ENCODE peak calls at places on chromosomes 3 and 15, in seven cellular contexts. One of them, this sample, is unnamed.

GRCh38 chr15:80151576-80151975 is 1.2 kb upstream of the FAH start:
- DNase-seq in stimulated activated CD8-positive, alpha-beta memory T cell treated with anti-CD3 and anti-CD28 coated beads, Interleukin-15, amount 100 ng/mL, for 4 hours: no peak
- DNase-seq in H9: no peak
- DNase-seq in iPS-NIHi11: no peak
- DNase-seq in kidney glomerular epithelial cell: no peak
- DNase-seq in NCI-H2227 treated with DMSO at 0.1 percent for 48 hours: no peak
- DNase-seq in upper lobe of right lung: no peak
- DNase-seq in this sample: no peak

GRCh38 chr15:91473894-91474293 is 373.8 kb downstream of the SV2B start:
- DNase-seq in stimulated activated CD8-positive, alpha-beta memory T cell treated with anti-CD3 and anti-CD28 coated beads, Interleukin-15, amount 100 ng/mL, for 4 hours: no peak
- DNase-seq in H9: no peak
- DNase-seq in iPS-NIHi11: no peak
- DNase-seq in kidney glomerular epithelial cell: no peak
- DNase-seq in NCI-H2227 treated with DMSO at 0.1 percent for 48 hours: no peak
- DNase-seq in upper lobe of right lung: no peak
- DNase-seq in this sample: no peak

GRCh38 chr15:50064674-50065073 is 54.4 kb downstream of the ATP8B4 start:
- DNase-seq in stimulated activated CD8-positive, alpha-beta memory T cell treated with anti-CD3 and anti-CD28 coated beads, Interleukin-15, amount 100 ng/mL, for 4 hours: no peak
- DNase-seq in H9: no peak
- DNase-seq in iPS-NIHi11: no peak
- DNase-seq in kidney glomerular epithelial cell: no peak
- DNase-seq in NCI-H2227 treated with DMSO at 0.1 percent for 48 hours: no peak
- DNase-seq in upper lobe of right lung: no peak
- DNase-seq in this sample: no peak

GRCh38 chr3:157113832-157114505 is 46.0 kb downstream of the CCNL1 start:
- DNase-seq in stimulated activated CD8-positive, alpha-beta memory T cell treated with anti-CD3 and anti-CD28 coated beads, Interleukin-15, amount 100 ng/mL, for 4 hours: no peak
- DNase-seq in H9: no peak
- DNase-seq in iPS-NIHi11: no peak
- DNase-seq in kidney glomerular epithelial cell: no peak
- DNase-seq in NCI-H2227 treated with DMSO at 0.1 percent for 48 hours: no peak
- DNase-seq in upper lobe of right lung: no peak
- DNase-seq in this sample: no peak

GRCh38 chr15:40493089-40493840 is 22.5 kb downstream of the CHST14 start:
- DNase-seq in stimulated activated CD8-positive, alpha-beta memory T cell treated with anti-CD3 and anti-CD28 coated beads, Interleukin-15, amount 100 ng/mL, for 4 hours: no peak
- DNase-seq in H9: no peak
- DNase-seq in iPS-NIHi11: no peak
- DNase-seq in kidney glomerular epithelial cell: no peak
- DNase-seq in NCI-H2227 treated with DMSO at 0.1 percent for 48 hours: no peak
- DNase-seq in upper lobe of right lung: no peak
- DNase-seq in this sample: no peak

GRCh38 chr15:30991301-30992072 is at the start of gene MTMR10:
- DNase-seq in stimulated activated CD8-positive, alpha-beta memory T cell treated with anti-CD3 and anti-CD28 coated beads, Interleukin-15, amount 100 ng/mL, for 4 hours: peak; percentile 57
- DNase-seq in H9: peak; percentile 79
- DNase-seq in iPS-NIHi11: peak; percentile 95
- DNase-seq in kidney glomerular epithelial cell: peak; percentile 63
- DNase-seq in NCI-H2227 treated with DMSO at 0.1 percent for 48 hours: peak; percentile 40
- DNase-seq in upper lobe of right lung: peak; percentile 93
- DNase-seq in this sample: peak; percentile 82

GRCh38 chr3:4981160-4981687 is 2.0 kb downstream of the BHLHE40 start:
- DNase-seq in stimulated activated CD8-positive, alpha-beta memory T cell treated with anti-CD3 and anti-CD28 coated beads, Interleukin-15, amount 100 ng/mL, for 4 hours: no peak
- DNase-seq in H9: no peak
- DNase-seq in iPS-NIHi11: no peak
- DNase-seq in kidney glomerular epithelial cell: peak; percentile 36
- DNase-seq in NCI-H2227 treated with DMSO at 0.1 percent for 48 hours: no peak
- DNase-seq in upper lobe of right lung: no peak
- DNase-seq in this sample: no peak

GRCh38 chr15:59438891-59439290 is 905 bp downstream of the FAM81A start:
- DNase-seq in stimulated activated CD8-positive, alpha-beta memory T cell treated with anti-CD3 and anti-CD28 coated beads, Interleukin-15, amount 100 ng/mL, for 4 hours: no peak
- DNase-seq in H9: no peak
- DNase-seq in iPS-NIHi11: no peak
- DNase-seq in kidney glomerular epithelial cell: no peak
- DNase-seq in NCI-H2227 treated with DMSO at 0.1 percent for 48 hours: peak; percentile 52
- DNase-seq in upper lobe of right lung: no peak
- DNase-seq in this sample: no peak

GRCh38 chr15:99409560-99409959 is 156.2 kb upstream of the MEF2A start:
- DNase-seq in stimulated activated CD8-positive, alpha-beta memory T cell treated with anti-CD3 and anti-CD28 coated beads, Interleukin-15, amount 100 ng/mL, for 4 hours: no peak
- DNase-seq in H9: no peak
- DNase-seq in iPS-NIHi11: no peak
- DNase-seq in kidney glomerular epithelial cell: no peak
- DNase-seq in NCI-H2227 treated with DMSO at 0.1 percent for 48 hours: no peak
- DNase-seq in upper lobe of right lung: peak; percentile 41
- DNase-seq in this sample: no peak

GRCh38 chr15:40807888-40808194 is 568 bp upstream of the DNAJC17 start:
- DNase-seq in stimulated activated CD8-positive, alpha-beta memory T cell treated with anti-CD3 and anti-CD28 coated beads, Interleukin-15, amount 100 ng/mL, for 4 hours: no peak
- DNase-seq in H9: no peak
- DNase-seq in iPS-NIHi11: no peak
- DNase-seq in kidney glomerular epithelial cell: no peak
- DNase-seq in NCI-H2227 treated with DMSO at 0.1 percent for 48 hours: no peak
- DNase-seq in upper lobe of right lung: no peak
- DNase-seq in this sample: no peak

GRCh38 chr3:48157950-48158376 is 30.3 kb downstream of the CDC25A start:
- DNase-seq in stimulated activated CD8-positive, alpha-beta memory T cell treated with anti-CD3 and anti-CD28 coated beads, Interleukin-15, amount 100 ng/mL, for 4 hours: no peak
- DNase-seq in H9: peak; percentile 74
- DNase-seq in iPS-NIHi11: peak; percentile 89
- DNase-seq in kidney glomerular epithelial cell: peak; percentile 8
- DNase-seq in NCI-H2227 treated with DMSO at 0.1 percent for 48 hours: no peak
- DNase-seq in upper lobe of right lung: peak; percentile 69
- DNase-seq in this sample: no peak

GRCh38 chr3:197224034-197224444 is 74.4 kb downstream of the DLG1 start:
- DNase-seq in stimulated activated CD8-positive, alpha-beta memory T cell treated with anti-CD3 and anti-CD28 coated beads, Interleukin-15, amount 100 ng/mL, for 4 hours: no peak
- DNase-seq in H9: no peak
- DNase-seq in iPS-NIHi11: peak; percentile 47
- DNase-seq in kidney glomerular epithelial cell: peak; percentile 57
- DNase-seq in NCI-H2227 treated with DMSO at 0.1 percent for 48 hours: peak; percentile 59
- DNase-seq in upper lobe of right lung: no peak
- DNase-seq in this sample: peak; percentile 28

GRCh38 chr15:68666812-68667450 is 88.1 kb downstream of the CORO2B start:
- DNase-seq in stimulated activated CD8-positive, alpha-beta memory T cell treated with anti-CD3 and anti-CD28 coated beads, Interleukin-15, amount 100 ng/mL, for 4 hours: no peak
- DNase-seq in H9: peak; percentile 24
- DNase-seq in iPS-NIHi11: no peak
- DNase-seq in kidney glomerular epithelial cell: no peak
- DNase-seq in NCI-H2227 treated with DMSO at 0.1 percent for 48 hours: no peak
- DNase-seq in upper lobe of right lung: no peak
- DNase-seq in this sample: no peak

GRCh38 chr3:188274249-188274915 is 120.4 kb downstream of the LPP start:
- DNase-seq in stimulated activated CD8-positive, alpha-beta memory T cell treated with anti-CD3 and anti-CD28 coated beads, Interleukin-15, amount 100 ng/mL, for 4 hours: no peak
- DNase-seq in H9: no peak
- DNase-seq in iPS-NIHi11: no peak
- DNase-seq in kidney glomerular epithelial cell: peak; percentile 55
- DNase-seq in NCI-H2227 treated with DMSO at 0.1 percent for 48 hours: no peak
- DNase-seq in upper lobe of right lung: no peak
- DNase-seq in this sample: no peak

GRCh38 chr15:48962662-48963523 is 826 bp downstream of the SHC4 start:
- DNase-seq in stimulated activated CD8-positive, alpha-beta memory T cell treated with anti-CD3 and anti-CD28 coated beads, Interleukin-15, amount 100 ng/mL, for 4 hours: no peak
- DNase-seq in H9: peak; percentile 59
- DNase-seq in iPS-NIHi11: peak; percentile 41
- DNase-seq in kidney glomerular epithelial cell: no peak
- DNase-seq in NCI-H2227 treated with DMSO at 0.1 percent for 48 hours: no peak
- DNase-seq in upper lobe of right lung: peak; percentile 64
- DNase-seq in this sample: no peak

GRCh38 chr15:92629975-92630626 is 25.5 kb downstream of the FAM174B start:
- DNase-seq in stimulated activated CD8-positive, alpha-beta memory T cell treated with anti-CD3 and anti-CD28 coated beads, Interleukin-15, amount 100 ng/mL, for 4 hours: no peak
- DNase-seq in H9: no peak
- DNase-seq in iPS-NIHi11: no peak
- DNase-seq in kidney glomerular epithelial cell: no peak
- DNase-seq in NCI-H2227 treated with DMSO at 0.1 percent for 48 hours: no peak
- DNase-seq in upper lobe of right lung: peak; percentile 31
- DNase-seq in this sample: no peak

GRCh38 chr15:56327721-56328502 is 37.3 kb upstream of the TEX9 start:
- DNase-seq in stimulated activated CD8-positive, alpha-beta memory T cell treated with anti-CD3 and anti-CD28 coated beads, Interleukin-15, amount 100 ng/mL, for 4 hours: no peak
- DNase-seq in H9: no peak
- DNase-seq in iPS-NIHi11: no peak
- DNase-seq in kidney glomerular epithelial cell: no peak
- DNase-seq in NCI-H2227 treated with DMSO at 0.1 percent for 48 hours: no peak
- DNase-seq in upper lobe of right lung: no peak
- DNase-seq in this sample: no peak

GRCh38 chr3:40885423-40885822 is 313.9 kb upstream of the CTNNB1 start:
- DNase-seq in stimulated activated CD8-positive, alpha-beta memory T cell treated with anti-CD3 and anti-CD28 coated beads, Interleukin-15, amount 100 ng/mL, for 4 hours: no peak
- DNase-seq in H9: no peak
- DNase-seq in iPS-NIHi11: no peak
- DNase-seq in kidney glomerular epithelial cell: no peak
- DNase-seq in NCI-H2227 treated with DMSO at 0.1 percent for 48 hours: no peak
- DNase-seq in upper lobe of right lung: no peak
- DNase-seq in this sample: no peak

GRCh38 chr3:122886251-122886650 is 91.4 kb downstream of the SLC49A4 start:
- DNase-seq in stimulated activated CD8-positive, alpha-beta memory T cell treated with anti-CD3 and anti-CD28 coated beads, Interleukin-15, amount 100 ng/mL, for 4 hours: no peak
- DNase-seq in H9: no peak
- DNase-seq in iPS-NIHi11: no peak
- DNase-seq in kidney glomerular epithelial cell: no peak
- DNase-seq in NCI-H2227 treated with DMSO at 0.1 percent for 48 hours: no peak
- DNase-seq in upper lobe of right lung: no peak
- DNase-seq in this sample: no peak

GRCh38 chr15:54347082-54347827 is 369.0 kb downstream of the UNC13C start:
- DNase-seq in stimulated activated CD8-positive, alpha-beta memory T cell treated with anti-CD3 and anti-CD28 coated beads, Interleukin-15, amount 100 ng/mL, for 4 hours: no peak
- DNase-seq in H9: no peak
- DNase-seq in iPS-NIHi11: no peak
- DNase-seq in kidney glomerular epithelial cell: no peak
- DNase-seq in NCI-H2227 treated with DMSO at 0.1 percent for 48 hours: no peak
- DNase-seq in upper lobe of right lung: no peak
- DNase-seq in this sample: no peak

GRCh38 chr15:92519709-92520108 is 126.0 kb downstream of the ST8SIA2 start:
- DNase-seq in stimulated activated CD8-positive, alpha-beta memory T cell treated with anti-CD3 and anti-CD28 coated beads, Interleukin-15, amount 100 ng/mL, for 4 hours: no peak
- DNase-seq in H9: no peak
- DNase-seq in iPS-NIHi11: no peak
- DNase-seq in kidney glomerular epithelial cell: peak; percentile 14
- DNase-seq in NCI-H2227 treated with DMSO at 0.1 percent for 48 hours: no peak
- DNase-seq in upper lobe of right lung: no peak
- DNase-seq in this sample: no peak

GRCh38 chr15:66852064-66852905 is 150.2 kb downstream of the SMAD6 start:
- DNase-seq in stimulated activated CD8-positive, alpha-beta memory T cell treated with anti-CD3 and anti-CD28 coated beads, Interleukin-15, amount 100 ng/mL, for 4 hours: no peak
- DNase-seq in H9: peak; percentile 28
- DNase-seq in iPS-NIHi11: no peak
- DNase-seq in kidney glomerular epithelial cell: no peak
- DNase-seq in NCI-H2227 treated with DMSO at 0.1 percent for 48 hours: no peak
- DNase-seq in upper lobe of right lung: no peak
- DNase-seq in this sample: no peak

GRCh38 chr15:50857763-50858162 is 50.7 kb upstream of the AP4E1 start:
- DNase-seq in stimulated activated CD8-positive, alpha-beta memory T cell treated with anti-CD3 and anti-CD28 coated beads, Interleukin-15, amount 100 ng/mL, for 4 hours: no peak
- DNase-seq in H9: no peak
- DNase-seq in iPS-NIHi11: no peak
- DNase-seq in kidney glomerular epithelial cell: no peak
- DNase-seq in NCI-H2227 treated with DMSO at 0.1 percent for 48 hours: no peak
- DNase-seq in upper lobe of right lung: no peak
- DNase-seq in this sample: no peak

GRCh38 chr3:40215015-40215414 is 94.5 kb upstream of the EIF1B start:
- DNase-seq in stimulated activated CD8-positive, alpha-beta memory T cell treated with anti-CD3 and anti-CD28 coated beads, Interleukin-15, amount 100 ng/mL, for 4 hours: no peak
- DNase-seq in H9: no peak
- DNase-seq in iPS-NIHi11: no peak
- DNase-seq in kidney glomerular epithelial cell: no peak
- DNase-seq in NCI-H2227 treated with DMSO at 0.1 percent for 48 hours: no peak
- DNase-seq in upper lobe of right lung: no peak
- DNase-seq in this sample: no peak

GRCh38 chr3:58044656-58045055 is 36.4 kb downstream of the FLNB start:
- DNase-seq in stimulated activated CD8-positive, alpha-beta memory T cell treated with anti-CD3 and anti-CD28 coated beads, Interleukin-15, amount 100 ng/mL, for 4 hours: no peak
- DNase-seq in H9: no peak
- DNase-seq in iPS-NIHi11: no peak
- DNase-seq in kidney glomerular epithelial cell: no peak
- DNase-seq in NCI-H2227 treated with DMSO at 0.1 percent for 48 hours: no peak
- DNase-seq in upper lobe of right lung: no peak
- DNase-seq in this sample: no peak

GRCh38 chr15:77097921-77098320 is 27.0 kb upstream of the TSPAN3 start:
- DNase-seq in stimulated activated CD8-positive, alpha-beta memory T cell treated with anti-CD3 and anti-CD28 coated beads, Interleukin-15, amount 100 ng/mL, for 4 hours: no peak
- DNase-seq in H9: no peak
- DNase-seq in iPS-NIHi11: no peak
- DNase-seq in kidney glomerular epithelial cell: no peak
- DNase-seq in NCI-H2227 treated with DMSO at 0.1 percent for 48 hours: no peak
- DNase-seq in upper lobe of right lung: no peak
- DNase-seq in this sample: no peak

GRCh38 chr3:195522254-195523023 is 20.7 kb downstream of the PPP1R2 start:
- DNase-seq in stimulated activated CD8-positive, alpha-beta memory T cell treated with anti-CD3 and anti-CD28 coated beads, Interleukin-15, amount 100 ng/mL, for 4 hours: no peak
- DNase-seq in H9: no peak
- DNase-seq in iPS-NIHi11: peak; percentile 42
- DNase-seq in kidney glomerular epithelial cell: peak; percentile 53
- DNase-seq in NCI-H2227 treated with DMSO at 0.1 percent for 48 hours: peak; percentile 26
- DNase-seq in upper lobe of right lung: no peak
- DNase-seq in this sample: no peak

GRCh38 chr3:20023663-20024417 is 11.8 kb upstream of the PP2D1 start:
- DNase-seq in stimulated activated CD8-positive, alpha-beta memory T cell treated with anti-CD3 and anti-CD28 coated beads, Interleukin-15, amount 100 ng/mL, for 4 hours: no peak
- DNase-seq in H9: no peak
- DNase-seq in iPS-NIHi11: no peak
- DNase-seq in kidney glomerular epithelial cell: no peak
- DNase-seq in NCI-H2227 treated with DMSO at 0.1 percent for 48 hours: no peak
- DNase-seq in upper lobe of right lung: no peak
- DNase-seq in this sample: no peak

GRCh38 chr15:92655178-92655995 is at the start of gene FAM174B:
- DNase-seq in stimulated activated CD8-positive, alpha-beta memory T cell treated with anti-CD3 and anti-CD28 coated beads, Interleukin-15, amount 100 ng/mL, for 4 hours: no peak
- DNase-seq in H9: peak; percentile 73
- DNase-seq in iPS-NIHi11: peak; percentile 84
- DNase-seq in kidney glomerular epithelial cell: no peak
- DNase-seq in NCI-H2227 treated with DMSO at 0.1 percent for 48 hours: peak; percentile 7
- DNase-seq in upper lobe of right lung: peak; percentile 82
- DNase-seq in this sample: no peak

GRCh38 chr3:4139462-4140140 is 163.6 kb upstream of the SETMAR start:
- DNase-seq in stimulated activated CD8-positive, alpha-beta memory T cell treated with anti-CD3 and anti-CD28 coated beads, Interleukin-15, amount 100 ng/mL, for 4 hours: no peak
- DNase-seq in H9: no peak
- DNase-seq in iPS-NIHi11: no peak
- DNase-seq in kidney glomerular epithelial cell: no peak
- DNase-seq in NCI-H2227 treated with DMSO at 0.1 percent for 48 hours: no peak
- DNase-seq in upper lobe of right lung: no peak
- DNase-seq in this sample: no peak

GRCh38 chr15:100092034-100092433 is 249.7 kb downstream of the ADAMTS17 start:
- DNase-seq in stimulated activated CD8-positive, alpha-beta memory T cell treated with anti-CD3 and anti-CD28 coated beads, Interleukin-15, amount 100 ng/mL, for 4 hours: no peak
- DNase-seq in H9: no peak
- DNase-seq in iPS-NIHi11: no peak
- DNase-seq in kidney glomerular epithelial cell: no peak
- DNase-seq in NCI-H2227 treated with DMSO at 0.1 percent for 48 hours: no peak
- DNase-seq in upper lobe of right lung: no peak
- DNase-seq in this sample: no peak

GRCh38 chr3:66492672-66493071 is 8.2 kb downstream of the LRIG1 start:
- DNase-seq in stimulated activated CD8-positive, alpha-beta memory T cell treated with anti-CD3 and anti-CD28 coated beads, Interleukin-15, amount 100 ng/mL, for 4 hours: no peak
- DNase-seq in H9: no peak
- DNase-seq in iPS-NIHi11: no peak
- DNase-seq in kidney glomerular epithelial cell: no peak
- DNase-seq in NCI-H2227 treated with DMSO at 0.1 percent for 48 hours: no peak
- DNase-seq in upper lobe of right lung: no peak
- DNase-seq in this sample: no peak

GRCh38 chr15:40149339-40149738 is 11.5 kb upstream of the BUB1B start:
- DNase-seq in stimulated activated CD8-positive, alpha-beta memory T cell treated with anti-CD3 and anti-CD28 coated beads, Interleukin-15, amount 100 ng/mL, for 4 hours: no peak
- DNase-seq in H9: no peak
- DNase-seq in iPS-NIHi11: no peak
- DNase-seq in kidney glomerular epithelial cell: no peak
- DNase-seq in NCI-H2227 treated with DMSO at 0.1 percent for 48 hours: no peak
- DNase-seq in upper lobe of right lung: no peak
- DNase-seq in this sample: no peak

GRCh38 chr3:57646723-57647122 is 46.2 kb downstream of the DENND6A start:
- DNase-seq in stimulated activated CD8-positive, alpha-beta memory T cell treated with anti-CD3 and anti-CD28 coated beads, Interleukin-15, amount 100 ng/mL, for 4 hours: no peak
- DNase-seq in H9: no peak
- DNase-seq in iPS-NIHi11: no peak
- DNase-seq in kidney glomerular epithelial cell: peak; percentile 22
- DNase-seq in NCI-H2227 treated with DMSO at 0.1 percent for 48 hours: no peak
- DNase-seq in upper lobe of right lung: no peak
- DNase-seq in this sample: no peak

GRCh38 chr3:151387443-151388241 is 3.1 kb upstream of the P2RY12 start:
- DNase-seq in stimulated activated CD8-positive, alpha-beta memory T cell treated with anti-CD3 and anti-CD28 coated beads, Interleukin-15, amount 100 ng/mL, for 4 hours: no peak
- DNase-seq in H9: no peak
- DNase-seq in iPS-NIHi11: no peak
- DNase-seq in kidney glomerular epithelial cell: no peak
- DNase-seq in NCI-H2227 treated with DMSO at 0.1 percent for 48 hours: no peak
- DNase-seq in upper lobe of right lung: no peak
- DNase-seq in this sample: no peak

GRCh38 chr3:32901005-32901932 is 50.2 kb upstream of the CCR4 start:
- DNase-seq in stimulated activated CD8-positive, alpha-beta memory T cell treated with anti-CD3 and anti-CD28 coated beads, Interleukin-15, amount 100 ng/mL, for 4 hours: no peak
- DNase-seq in H9: no peak
- DNase-seq in iPS-NIHi11: no peak
- DNase-seq in kidney glomerular epithelial cell: no peak
- DNase-seq in NCI-H2227 treated with DMSO at 0.1 percent for 48 hours: no peak
- DNase-seq in upper lobe of right lung: no peak
- DNase-seq in this sample: no peak